ENCODE peak calls at places on chromosomes 13 and 19, in nine cellular contexts. C, T, W, R, J, I, V, X and H are unnamed samples.
A peak's percentile ranks its signal among the peaks of the same experiment; 100 is the strongest.

GRCh38 chr13:110322126-110322827 is 15.2 kb downstream of the COL4A2 start:
- DNase-seq in X (no peak), I (no peak), T (no peak), V (no peak), J (no peak), W (no peak), R (no peak), C (no peak), H (no peak)

GRCh38 chr13:41546372-41547252 is 89.3 kb downstream of the RGCC start:
- DNase-seq in J (no peak), R (no peak), X (peak; percentile 91), T (peak; percentile 55), C (no peak), V (peak; percentile 47), I (no peak), W (peak; percentile 80), H (no peak)

GRCh38 chr13:113106666-113107065 is 1.1 kb downstream of the F7 start:
- DNase-seq in V (no peak), X (no peak), J (no peak), R (no peak), C (no peak), I (no peak), T (peak; percentile 26), W (no peak), H (no peak)

GRCh38 chr13:110417537-110417908 is 110.4 kb downstream of the COL4A2 start:
- DNase-seq in C (no peak), W (no peak), T (no peak), J (no peak), R (no peak), X (no peak), I (no peak), V (no peak), H (no peak)

GRCh38 chr13:105990256-105990958 is 545.1 kb downstream of the EFNB2 start:
- DNase-seq in V (no peak), T (no peak), C (no peak), W (peak; percentile 38), J (no peak), I (no peak), X (no peak), R (no peak), H (no peak)

GRCh38 chr13:106362637-106363036 is 172.8 kb downstream of the EFNB2 start:
- DNase-seq in X (no peak), V (no peak), J (no peak), W (no peak), C (no peak), R (no peak), T (no peak), I (no peak), H (no peak)

GRCh38 chr13:90105276-90105675 is 1242.2 kb upstream of the MIR17HG start:
- DNase-seq in T (no peak), X (no peak), I (no peak), W (peak; percentile 25), C (no peak), R (no peak), V (no peak), J (no peak), H (no peak)

GRCh38 chr19:40217027-40217810 is 965 bp downstream of the TTC9B start:
- DNase-seq in C (no peak), X (no peak), T (peak; percentile 43), V (no peak), W (no peak), R (peak; percentile 82), J (no peak), I (no peak), H (no peak)

GRCh38 chr13:74200081-74200480 is 65.9 kb upstream of the KLF12 start:
- DNase-seq in T (no peak), C (no peak), R (no peak), V (no peak), X (peak; percentile 54), I (no peak), W (no peak), J (no peak), H (no peak)

GRCh38 chr19:41872775-41873647 is 4.1 kb upstream of the CD79A start:
- DNase-seq in C (peak; percentile 61), X (peak; percentile 59), R (peak; percentile 94), I (peak; percentile 79), W (peak; percentile 58), V (peak; percentile 54), J (peak; percentile 60), T (peak; percentile 84), H (peak; percentile 53)